ENCODE peak calls at places on chromosomes 16 and 17, in six cellular contexts. T is astrocyte of the spinal cord, Q is IMR-90, Y is endodermal cell, L is H1, N is mucosa of descending colon. K is an unnamed sample.

GRCh38 chr16:86508028-86508946 is 2.0 kb upstream of the FOXF1 start:
- DNase-seq in L (no peak), N (no peak), T (no peak), Y (peak; percentile 86), Q (no peak), K (no peak)

GRCh38 chr17:29162909-29163341 is 17.3 kb downstream of the MYO18A start:
- DNase-seq in T (no peak), L (no peak), N (no peak), Q (no peak), Y (no peak), K (peak; percentile 63)

GRCh38 chr17:76529224-76529642 is 8.3 kb downstream of the CYGB start:
- DNase-seq in Y (no peak), T (peak; percentile 64), N (peak; percentile 61), L (no peak), Q (peak; percentile 88), K (peak; percentile 98)

GRCh38 chr17:21419299-21420239 is 43.4 kb downstream of the KCNJ12 start:
- DNase-seq in T (no peak), Y (peak; percentile 72), N (no peak), L (no peak), Q (no peak), K (no peak)

GRCh38 chr16:74107795-74108610 is 188.6 kb upstream of the PSMD7 start:
- DNase-seq in T (no peak), Q (peak; percentile 2), N (peak; percentile 71), L (peak; percentile 69), Y (peak; percentile 91), K (peak; percentile 33)

GRCh38 chr16:57955572-57955971 is 15.4 kb downstream of the CNGB1 start:
- DNase-seq in N (no peak), Y (no peak), L (no peak), Q (no peak), T (no peak), K (no peak)

GRCh38 chr17:37796081-37796480 is 51.2 kb upstream of the HNF1B start:
- DNase-seq in L (no peak), N (no peak), Q (no peak), T (no peak), Y (no peak), K (no peak)

GRCh38 chr17:50059759-50060273 is 3.9 kb downstream of the ITGA3 start:
- DNase-seq in Q (peak; percentile 61), N (no peak), Y (peak; percentile 44), T (peak; percentile 57), L (no peak), K (peak; percentile 53)

GRCh38 chr17:14833201-14833773 is 431.8 kb downstream of the PMP22 start:
- DNase-seq in T (peak; percentile 56), Q (peak; percentile 94), L (no peak), N (no peak), Y (no peak), K (peak; percentile 84)

GRCh38 chr16:71929048-71929447 is 33.7 kb downstream of the IST1 start:
- DNase-seq in Q (peak; percentile 91), N (no peak), Y (no peak), L (no peak), T (peak; percentile 84), K (peak; percentile 75)

GRCh38 chr16:53456625-53457024 is 22.4 kb downstream of the RBL2 start:
- DNase-seq in N (no peak), T (no peak), Y (no peak), L (no peak), Q (no peak), K (no peak)

GRCh38 chr17:67707442-67707841 is 10.3 kb upstream of the NOL11 start:
- DNase-seq in Q (no peak), T (no peak), L (no peak), N (no peak), Y (no peak), K (no peak)

GRCh38 chr17:82937411-82938371 is 97.9 kb upstream of the ZNF750 start:
- DNase-seq in Q (no peak), T (no peak), N (no peak), Y (no peak), L (no peak), K (no peak)

GRCh38 chr17:21295036-21295952 is 10.8 kb downstream of the MAP2K3 start:
- DNase-seq in N (no peak), L (no peak), T (peak; percentile 55), Q (peak; percentile 59), Y (no peak), K (peak; percentile 41)

GRCh38 chr16:82867425-82867824 is 240.7 kb downstream of the CDH13 start:
- DNase-seq in T (no peak), L (no peak), Q (no peak), N (no peak), Y (no peak), K (peak; percentile 35)

GRCh38 chr16:28879261-28879840 is 1.1 kb downstream of the ATP2A1 start:
- DNase-seq in N (no peak), T (no peak), L (no peak), Y (peak; percentile 57), Q (no peak), K (no peak)

GRCh38 chr16:84594725-84595038 is 23.2 kb downstream of the COTL1 start:
- DNase-seq in Y (no peak), T (no peak), N (no peak), L (no peak), Q (no peak), K (no peak)

GRCh38 chr16:400061-400540 is 1.6 kb upstream of the DECR2 start:
- DNase-seq in L (no peak), T (no peak), N (no peak), Q (no peak), Y (peak; percentile 56), K (no peak)

DNA sequence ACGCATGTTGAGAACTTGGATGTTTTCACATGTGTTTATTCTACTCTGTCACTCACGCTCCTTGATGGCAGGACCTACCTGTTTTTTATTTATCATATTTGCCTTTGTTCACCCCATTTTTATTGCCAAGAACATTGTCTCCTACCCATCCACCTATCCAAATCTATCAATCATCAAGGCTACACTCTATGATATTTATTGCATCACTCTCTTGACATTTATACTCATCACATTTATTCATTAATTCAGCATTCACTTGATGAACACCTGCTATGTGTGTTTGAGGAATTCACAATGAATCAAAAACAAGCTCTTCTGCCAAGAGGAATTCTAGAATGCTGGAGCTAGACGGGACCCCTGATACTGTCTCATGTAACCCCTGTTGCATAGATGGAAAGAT is 94.5 kb upstream of the ZNF469 start:
- DNase-seq in Q (no peak), T (no peak), L (no peak), N (no peak), Y (no peak), K (no peak)
- TF ChIP-seq CTCF in Q (no peak), T (no peak), L (no peak), N (no peak), Y (no peak), K (no peak)

GRCh38 chr16:31701734-31702133 is 171.9 kb upstream of the ZNF267 start:
- DNase-seq in Y (no peak), T (no peak), N (no peak), Q (no peak), L (no peak), K (no peak)
- H3K4me3 ChIP-seq in Y (peak overlapping the region; percentile 96), T (no peak overlapping the region), N (no peak overlapping the region), Q (no peak overlapping the region), L (peak overlapping the region; percentile 93), K (no peak overlapping the region)

DNA sequence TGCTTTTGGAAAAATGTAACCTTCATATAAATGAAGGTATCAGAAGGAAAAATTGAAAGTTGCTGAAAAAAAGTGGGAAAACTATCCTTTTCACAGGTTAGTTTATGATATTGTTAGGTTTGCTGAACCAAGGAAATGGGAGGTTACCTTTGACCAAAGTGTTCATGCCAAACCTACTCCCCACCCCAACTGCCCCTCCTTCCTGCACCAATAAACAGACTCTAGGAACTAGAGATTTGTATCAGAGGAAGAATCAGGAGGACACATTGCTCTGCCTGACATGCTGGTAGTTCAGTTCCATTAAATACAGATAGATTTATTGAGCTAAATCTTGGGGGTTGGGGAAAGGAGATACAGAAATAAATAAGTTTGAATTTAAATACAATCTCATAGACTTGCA is 18.2 kb downstream of the MYH8 start:
- DNase-seq in L (no peak), Q (no peak), T (no peak), N (peak; percentile 63), Y (no peak), K (no peak)
- TF ChIP-seq CTCF in L (no peak), Q (no peak), T (no peak), N (no peak), Y (no peak), K (no peak)

DNA sequence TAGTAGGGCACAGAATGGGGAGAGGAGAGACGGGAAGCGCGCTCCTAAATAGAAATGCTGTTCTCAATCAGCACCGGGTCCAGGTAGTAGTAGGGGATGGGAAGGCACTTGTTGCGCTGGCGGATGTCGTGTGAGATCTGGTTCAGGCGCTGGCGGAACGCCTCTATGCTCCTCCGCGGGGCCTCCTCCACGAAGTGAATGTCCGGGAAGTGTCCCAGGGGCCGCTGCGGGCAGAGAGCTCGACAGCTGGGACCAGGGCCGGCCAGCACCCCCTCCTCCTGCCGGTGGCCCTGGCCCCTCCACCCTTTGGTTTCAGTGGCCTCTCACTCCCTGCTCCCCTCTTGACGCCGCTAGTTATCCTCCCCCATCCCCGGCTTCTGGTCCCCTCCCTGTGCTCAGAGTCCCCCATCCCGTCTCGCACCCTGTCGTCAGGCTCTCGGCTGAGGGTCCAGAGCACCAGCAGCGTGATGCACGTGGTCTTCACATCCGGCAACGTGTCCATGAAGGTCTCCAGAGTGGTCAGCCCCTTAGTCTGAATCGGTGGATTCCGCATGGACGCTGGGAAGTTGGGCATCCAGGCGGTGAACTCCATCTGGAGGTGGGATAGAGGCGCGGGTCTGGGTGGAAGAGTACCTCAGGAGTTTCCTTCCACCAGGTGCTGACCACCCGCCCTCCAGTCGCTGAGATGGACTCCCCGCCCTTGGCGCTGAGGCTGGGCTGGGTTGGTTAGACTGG is 14.6 kb downstream of the ALOX12B start:
- DNase-seq in N (no peak), Q (no peak), L (no peak), Y (peak; percentile 76), T (no peak), K (no peak)
- H3K4me3 ChIP-seq in N (no peak overlapping the region), Q (no peak overlapping the region), L (peak overlapping the region; percentile 65), Y (no peak overlapping the region), T (no peak overlapping the region), K (no peak overlapping the region)

DNA sequence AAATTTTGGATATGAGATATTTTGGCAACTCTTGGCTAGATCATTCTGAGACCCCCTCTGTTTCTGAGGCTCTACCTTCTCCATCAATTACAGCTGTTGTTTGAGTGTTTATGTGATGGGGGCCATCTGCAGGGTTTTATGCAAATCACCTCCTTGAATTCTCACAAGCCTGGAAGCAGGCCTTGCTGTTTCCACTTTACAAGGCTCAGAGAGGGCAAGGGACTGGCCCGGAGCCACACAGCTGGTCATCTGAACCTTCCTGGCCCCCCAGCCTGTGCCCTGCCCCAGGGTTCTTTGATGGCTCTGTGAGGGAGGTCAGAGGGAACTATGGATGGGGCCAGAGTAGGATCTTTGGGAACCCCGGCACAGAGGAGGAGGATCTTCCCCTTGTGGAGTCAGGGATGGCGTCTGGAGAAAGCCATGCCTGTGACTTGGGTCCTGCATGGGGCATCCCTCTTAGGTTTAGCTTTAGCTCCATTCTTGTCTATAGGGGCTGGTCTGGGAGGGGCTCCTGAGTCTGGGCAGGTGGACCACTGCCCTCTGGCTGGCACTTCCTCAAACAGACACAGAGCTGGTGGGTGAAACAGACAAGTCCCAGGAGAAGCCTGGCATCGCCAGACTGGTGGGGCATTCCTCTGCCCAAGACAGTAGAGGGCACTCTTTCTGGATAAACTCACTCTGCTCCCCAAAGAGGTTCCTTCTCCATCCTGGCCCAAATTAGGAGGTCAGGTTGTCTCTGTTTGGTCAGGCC is 26.2 kb downstream of the IL21R start:
- DNase-seq in Q (no peak), Y (no peak), T (no peak), L (no peak), N (no peak), K (no peak)
- TF ChIP-seq CTCF in Q (peak; percentile 3), Y (peak; percentile 36), T (peak; percentile 3), L (peak; percentile 49), N (no peak), K (peak; percentile 3)

GRCh38 chr17:44111777-44112176 is 11.7 kb downstream of the HDAC5 start:
- DNase-seq in Q (no peak), T (no peak), L (no peak), N (no peak), Y (no peak), K (no peak)
- H3K4me3 ChIP-seq in Q (no peak overlapping the region), T (no peak overlapping the region), L (peak overlapping the region; percentile 45), N (no peak overlapping the region), Y (no peak overlapping the region), K (no peak overlapping the region)

K was measured in fibroblast of mammary gland.